ENCODE peak calls at places on chromosomes 11 and 22, in seven cellular contexts. I is heart left ventricle, E is GM12892, C is A549, D is tibial nerve, L is testis, Z is transverse colon. Y is an unnamed sample.
A peak's percentile ranks its signal among the peaks of the same experiment; 100 is the strongest.

GRCh38 chr11:68043029-68043348 is 4.2 kb downstream of the TCIRG1 start:
- DNase-seq in I (no peak), E (no peak), C (no peak), D (no peak), L (no peak), Z (no peak), Y (no peak)

GRCh38 chr11:57276857-57277505 is 39.9 kb upstream of the APLNR start:
- DNase-seq in I (no peak), E (no peak), C (no peak), D (no peak), L (no peak), Z (no peak), Y (no peak)

GRCh38 chr11:58926251-58926650 is 13.0 kb upstream of the GLYATL1 start:
- DNase-seq in I (no peak), E (no peak), C (no peak), D (no peak), L (no peak), Z (no peak), Y (no peak)

GRCh38 chr11:63710476-63711217 is 29.3 kb downstream of the RTN3 start:
- DNase-seq in I (no peak), E (no peak), C (no peak), D (no peak), L (no peak), Z (peak; percentile 15), Y (no peak)

GRCh38 chr11:93491941-93492340 is 51.2 kb downstream of the SMCO4 start:
- DNase-seq in I (no peak), E (no peak), C (no peak), D (no peak), L (no peak), Z (no peak), Y (no peak)

GRCh38 chr11:117563556-117563955 is 233.5 kb downstream of the DSCAML1 start:
- DNase-seq in I (no peak), E (no peak), C (no peak), D (no peak), L (no peak), Z (no peak), Y (no peak)

GRCh38 chr11:117697319-117697718 is 99.7 kb downstream of the DSCAML1 start:
- DNase-seq in I (no peak), E (no peak), C (no peak), D (no peak), L (no peak), Z (no peak), Y (no peak)

GRCh38 chr11:40885257-40885947 is 574.0 kb downstream of the LRRC4C start:
- DNase-seq in I (no peak), E (no peak), C (no peak), D (no peak), L (no peak), Z (no peak), Y (no peak)

GRCh38 chr11:111387318-111387863 is 8.3 kb upstream of the POU2AF1 start:
- DNase-seq in I (no peak), E (no peak), C (no peak), D (no peak), L (no peak), Z (peak; percentile 90), Y (no peak)

GRCh38 chr11:130002846-130003716 is 446 bp upstream of the PRDM10 start:
- DNase-seq in I (peak; percentile 95), E (peak; percentile 91), C (peak; percentile 94), D (peak; percentile 88), L (peak; percentile 96), Z (peak; percentile 94), Y (peak; percentile 93)

GRCh38 chr11:130002352-130002845 is at the start of gene PRDM10:
- DNase-seq in I (peak; percentile 96), E (peak; percentile 82), C (peak; percentile 77), D (peak; percentile 87), L (peak; percentile 96), Z (peak; percentile 93), Y (peak; percentile 92)

GRCh38 chr11:130000552-130001176 is 2.0 kb downstream of the PRDM10 start:
- DNase-seq in I (no peak), E (no peak), C (no peak), D (no peak), L (no peak), Z (no peak), Y (no peak)

GRCh38 chr11:130003717-130004001 is 1.0 kb upstream of the PRDM10 start:
- DNase-seq in I (no peak), E (no peak), C (no peak), D (no peak), L (peak; percentile 68), Z (peak; percentile 82), Y (peak; percentile 89)

GRCh38 chr11:130001491-130002351 is 914 bp downstream of the PRDM10 start:
- DNase-seq in I (no peak), E (peak; percentile 39), C (peak; percentile 24), D (no peak), L (peak; percentile 56), Z (peak; percentile 44), Y (peak; percentile 38)
- TF ChIP-seq POLR2A in I (no peak), E (no peak), C (no peak), D (no peak), L (no peak), Z (peak; percentile 38), Y (peak; percentile 72)

GRCh38 chr11:65290448-65291165 is 24.1 kb upstream of the CDC42EP2 start:
- DNase-seq in I (peak; percentile 95), E (no peak), C (no peak), D (peak; percentile 92), L (peak; percentile 87), Z (peak; percentile 84), Y (peak; percentile 42)
- TF ChIP-seq POLR2A in I (no peak), E (no peak), C (no peak), D (no peak), L (no peak), Z (no peak), Y (peak; percentile 11)

DNA sequence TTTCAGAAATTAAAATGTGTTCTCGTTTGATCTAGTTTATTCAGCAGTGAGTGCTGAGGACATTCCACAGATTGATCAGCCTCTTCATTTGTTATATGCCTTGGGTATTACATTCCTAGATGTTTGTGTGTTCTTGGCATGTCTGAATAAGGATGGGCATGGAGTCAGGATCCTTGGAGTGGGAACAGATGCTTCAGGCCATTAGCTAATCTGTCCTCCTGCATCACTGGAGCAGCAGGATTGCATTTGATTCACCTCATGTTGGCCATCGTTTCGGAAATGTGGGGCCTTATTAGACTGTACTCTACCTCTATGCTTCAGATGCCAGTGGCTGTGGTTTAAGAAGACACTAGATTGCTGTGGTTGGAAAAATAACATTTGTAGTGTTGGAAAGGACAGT is 190.6 kb downstream of the FAT3 start:
- DNase-seq in I (no peak), E (no peak), C (no peak), D (no peak), L (no peak), Z (no peak), Y (no peak)
- TF ChIP-seq POLR2A in I (no peak), E (no peak), C (no peak), D (no peak), L (no peak), Z (no peak), Y (no peak)

GRCh38 chr11:118924591-118925585 is 838 bp downstream of the BCL9L start:
- DNase-seq in I (peak; percentile 66), E (peak; percentile 85), C (no peak), D (no peak), L (peak; percentile 76), Z (peak; percentile 64), Y (peak; percentile 77)
- TF ChIP-seq POLR2A in I (no peak), E (no peak), C (no peak), D (no peak), L (no peak), Z (no peak), Y (no peak)

GRCh38 chr22:22156716-22157499 is 87.7 kb upstream of the VPREB1 start:
- DNase-seq in I (peak; percentile 20), E (peak; percentile 61), C (peak; percentile 64), D (no peak), L (peak; percentile 87), Z (peak; percentile 67), Y (peak; percentile 89)
- TF ChIP-seq POLR2A in I (no peak), E (peak; percentile 37), C (no peak), D (no peak), L (no peak), Z (no peak), Y (no peak)

Y was measured in Peyer's patch.